ENCODE peak calls at places on chromosomes 16 and 17, in four cellular contexts. Y, F, P and V are unnamed samples.

GRCh38 chr16:57846078-57846697 is 43.9 kb upstream of the KIFC3 start:
- DNase-seq in F (no peak), Y (no peak), P (no peak), V (no peak)

GRCh38 chr16:67943619-67944503 is at the start of gene LCAT:
- DNase-seq in Y (no peak), F (peak), P (no peak), V (no peak)

GRCh38 chr17:39196820-39197331 is 593 bp downstream of the CACNB1 start:
- DNase-seq in P (no peak), Y (peak), F (no peak), V (peak)

GRCh38 chr17:5785867-5786509 is 201.7 kb upstream of the NLRP1 start:
- DNase-seq in P (no peak), Y (peak), F (no peak), V (peak)

GRCh38 chr16:11016993-11017392 is 72.6 kb downstream of the CLEC16A start:
- DNase-seq in F (no peak), Y (no peak), P (no peak), V (no peak)

GRCh38 chr16:19338335-19338734 is 52.8 kb downstream of the CLEC19A start:
- DNase-seq in F (no peak), Y (no peak), P (no peak), V (no peak)

GRCh38 chr17:15952048-15952532 is 7.2 kb downstream of the ADORA2B start:
- DNase-seq in P (no peak), F (no peak), Y (no peak), V (no peak)

GRCh38 chr17:17121162-17121561 is 78.9 kb downstream of the MPRIP start:
- DNase-seq in Y (no peak), F (no peak), P (no peak), V (no peak)

GRCh38 chr16:48531011-48531962 is 78.7 kb downstream of the N4BP1 start:
- DNase-seq in Y (no peak), F (no peak), P (no peak), V (no peak)

GRCh38 chr17:5011928-5012327 is 14.2 kb downstream of the KIF1C start:
- DNase-seq in F (no peak), P (peak), Y (peak), V (no peak)